ENCODE peak calls at places on chromosomes 3 and 15, in five cellular contexts. One of them, this sample, is unnamed.

GRCh38 chr15:26891448-26891881 is 24.6 kb downstream of the GABRA5 start:
- DNase-seq in omental fat pad: peak; percentile 31
- DNase-seq in AG09309: peak; percentile 13
- DNase-seq in tibial artery: no peak
- DNase-seq in progenitor cell of endocrine pancreas: peak; percentile 75
- DNase-seq in this sample: peak; percentile 89

GRCh38 chr3:126895178-126896066 is 87.5 kb upstream of the PLXNA1 start:
- DNase-seq in omental fat pad: no peak
- DNase-seq in AG09309: no peak
- DNase-seq in tibial artery: peak; percentile 45
- DNase-seq in progenitor cell of endocrine pancreas: no peak
- DNase-seq in this sample: no peak

GRCh38 chr3:8052599-8053185 is 448.9 kb upstream of the LMCD1 start:
- DNase-seq in omental fat pad: no peak
- DNase-seq in AG09309: no peak
- DNase-seq in tibial artery: no peak
- DNase-seq in progenitor cell of endocrine pancreas: no peak
- DNase-seq in this sample: no peak

GRCh38 chr3:64684715-64685261 is 3.0 kb downstream of the ADAMTS9 start:
- DNase-seq in omental fat pad: no peak
- DNase-seq in AG09309: no peak
- DNase-seq in tibial artery: peak; percentile 45
- DNase-seq in progenitor cell of endocrine pancreas: peak; percentile 12
- DNase-seq in this sample: peak; percentile 18

GRCh38 chr3:49180116-49180515 is 8.7 kb downstream of the KLHDC8B start:
- DNase-seq in omental fat pad: no peak
- DNase-seq in AG09309: no peak
- DNase-seq in tibial artery: no peak
- DNase-seq in progenitor cell of endocrine pancreas: no peak
- DNase-seq in this sample: no peak

GRCh38 chr15:38941399-38941953 is 376.9 kb upstream of the RASGRP1 start:
- DNase-seq in omental fat pad: no peak
- DNase-seq in AG09309: no peak
- DNase-seq in tibial artery: peak; percentile 25
- DNase-seq in progenitor cell of endocrine pancreas: no peak
- DNase-seq in this sample: no peak

GRCh38 chr15:70438776-70439175 is 324.6 kb downstream of the UACA start:
- DNase-seq in omental fat pad: no peak
- DNase-seq in AG09309: no peak
- DNase-seq in tibial artery: no peak
- DNase-seq in progenitor cell of endocrine pancreas: no peak
- DNase-seq in this sample: no peak

GRCh38 chr3:11853450-11853849 is 6.8 kb upstream of the TAMM41 start:
- DNase-seq in omental fat pad: no peak
- DNase-seq in AG09309: no peak
- DNase-seq in tibial artery: no peak
- DNase-seq in progenitor cell of endocrine pancreas: no peak
- DNase-seq in this sample: no peak

GRCh38 chr3:147529551-147529950 is 120.4 kb downstream of the ZIC1 start:
- DNase-seq in omental fat pad: no peak
- DNase-seq in AG09309: no peak
- DNase-seq in tibial artery: no peak
- DNase-seq in progenitor cell of endocrine pancreas: no peak
- DNase-seq in this sample: no peak

GRCh38 chr15:85532689-85533088 is 152.3 kb downstream of the AKAP13 start:
- DNase-seq in omental fat pad: no peak
- DNase-seq in AG09309: no peak
- DNase-seq in tibial artery: no peak
- DNase-seq in progenitor cell of endocrine pancreas: no peak
- DNase-seq in this sample: no peak

GRCh38 chr15:32952062-32952461 is 234.3 kb downstream of the GREM1 start:
- DNase-seq in omental fat pad: no peak
- DNase-seq in AG09309: no peak
- DNase-seq in tibial artery: no peak
- DNase-seq in progenitor cell of endocrine pancreas: no peak
- DNase-seq in this sample: no peak

GRCh38 chr15:49110158-49110944 is 45.0 kb downstream of the COPS2 start:
- DNase-seq in omental fat pad: no peak
- DNase-seq in AG09309: no peak
- DNase-seq in tibial artery: no peak
- DNase-seq in progenitor cell of endocrine pancreas: no peak
- DNase-seq in this sample: no peak

GRCh38 chr3:45055032-45055410 is 28.9 kb downstream of the CLEC3B start:
- DNase-seq in omental fat pad: no peak
- DNase-seq in AG09309: no peak
- DNase-seq in tibial artery: no peak
- DNase-seq in progenitor cell of endocrine pancreas: no peak
- DNase-seq in this sample: no peak

GRCh38 chr15:25437751-25438600 is 848 bp downstream of the UBE3A start:
- DNase-seq in omental fat pad: no peak
- DNase-seq in AG09309: no peak
- DNase-seq in tibial artery: peak; percentile 29
- DNase-seq in progenitor cell of endocrine pancreas: peak; percentile 70
- DNase-seq in this sample: peak; percentile 64

DNA sequence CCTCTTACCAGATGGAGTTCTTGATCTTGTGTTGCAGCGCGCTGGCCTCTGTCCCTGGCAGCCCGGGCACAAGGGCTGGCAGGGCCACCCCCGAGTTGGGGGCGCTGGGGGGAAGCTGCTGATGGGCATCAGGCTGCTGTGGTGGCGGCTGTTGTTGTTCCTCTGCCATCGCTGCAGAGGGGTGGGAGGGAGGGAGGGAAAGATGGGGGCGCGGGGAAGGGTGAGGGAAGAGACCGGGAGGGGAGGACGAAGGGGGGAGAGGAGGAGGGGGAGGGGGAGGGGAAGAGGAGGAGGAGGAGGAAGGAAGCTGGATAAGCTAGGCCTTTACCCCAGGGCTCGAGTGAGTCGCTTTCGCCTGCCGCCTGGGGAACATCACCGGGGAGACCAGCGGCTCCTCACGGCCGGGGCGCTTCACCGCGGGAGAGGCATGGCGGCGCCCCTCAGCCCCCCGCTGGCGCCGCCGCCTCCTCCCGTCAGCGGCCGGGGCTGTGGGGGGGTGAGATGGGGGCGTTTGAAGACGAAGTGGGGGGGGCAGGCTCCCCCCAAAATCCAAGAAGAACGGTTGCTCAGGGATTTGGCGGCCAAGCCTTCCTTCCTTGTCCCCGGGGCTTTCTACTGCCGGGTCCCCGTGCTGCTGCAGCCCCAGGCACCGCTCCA is 434 bp downstream of the RFX7 start:
- DNase-seq in omental fat pad: no peak
- DNase-seq in AG09309: no peak
- DNase-seq in tibial artery: peak; percentile 41
- DNase-seq in progenitor cell of endocrine pancreas: peak; percentile 39
- DNase-seq in this sample: peak; percentile 39
- TF ChIP-seq CTCF in omental fat pad: no peak
- TF ChIP-seq CTCF in AG09309: no peak
- TF ChIP-seq CTCF in tibial artery: no peak
- TF ChIP-seq CTCF in progenitor cell of endocrine pancreas: no peak
- TF ChIP-seq CTCF in this sample: no peak

GRCh38 chr3:123626881-123627280 is 42.0 kb upstream of the HACD2 start:
- DNase-seq in omental fat pad: no peak
- DNase-seq in AG09309: no peak
- DNase-seq in tibial artery: no peak
- DNase-seq in progenitor cell of endocrine pancreas: no peak
- DNase-seq in this sample: no peak

GRCh38 chr3:123627673-123628670 is 43.1 kb upstream of the HACD2 start:
- DNase-seq in omental fat pad: no peak
- DNase-seq in AG09309: no peak
- DNase-seq in tibial artery: peak; percentile 53
- DNase-seq in progenitor cell of endocrine pancreas: no peak
- DNase-seq in this sample: no peak

GRCh38 chr3:123628996-123629746 is 44.3 kb upstream of the HACD2 start:
- DNase-seq in omental fat pad: no peak
- DNase-seq in AG09309: no peak
- DNase-seq in tibial artery: no peak
- DNase-seq in progenitor cell of endocrine pancreas: no peak
- DNase-seq in this sample: no peak

GRCh38 chr3:123632161-123632655 is 47.4 kb upstream of the HACD2 start:
- DNase-seq in omental fat pad: no peak
- DNase-seq in AG09309: no peak
- DNase-seq in tibial artery: no peak
- DNase-seq in progenitor cell of endocrine pancreas: no peak
- DNase-seq in this sample: peak; percentile 30

DNA sequence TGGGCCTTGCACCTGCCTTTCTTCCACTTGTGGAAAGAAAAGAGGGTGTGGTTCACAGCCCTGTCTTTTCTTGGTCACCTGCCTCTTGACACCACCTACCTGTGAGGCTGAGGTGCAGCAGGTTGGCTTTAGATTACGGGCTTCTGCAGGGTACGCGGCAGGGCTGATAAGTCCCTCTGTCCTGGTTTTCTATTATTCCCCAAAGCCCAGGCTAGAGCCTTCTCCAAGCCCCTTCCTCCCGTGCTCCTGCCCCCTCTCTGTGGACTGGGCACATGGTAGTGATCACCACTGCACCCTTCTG is 44.8 kb upstream of the HACD2 start:
- DNase-seq in omental fat pad: no peak
- DNase-seq in AG09309: no peak
- DNase-seq in tibial artery: no peak
- DNase-seq in progenitor cell of endocrine pancreas: no peak
- DNase-seq in this sample: no peak
- TF ChIP-seq CTCF in omental fat pad: no peak
- TF ChIP-seq CTCF in AG09309: no peak
- TF ChIP-seq CTCF in tibial artery: no peak
- TF ChIP-seq CTCF in progenitor cell of endocrine pancreas: peak; percentile 18
- TF ChIP-seq CTCF in this sample: no peak

GRCh38 chr3:138688871-138689299 is 80.3 kb downstream of the FAIM start:
- DNase-seq in omental fat pad: no peak
- DNase-seq in AG09309: no peak
- DNase-seq in tibial artery: no peak
- DNase-seq in progenitor cell of endocrine pancreas: no peak
- DNase-seq in this sample: no peak
- TF ChIP-seq CTCF in omental fat pad: no peak
- TF ChIP-seq CTCF in AG09309: no peak
- TF ChIP-seq CTCF in tibial artery: no peak
- TF ChIP-seq CTCF in progenitor cell of endocrine pancreas: no peak
- TF ChIP-seq CTCF in this sample: no peak

GRCh38 chr3:89527736-89528335 is 420.4 kb downstream of the EPHA3 start:
- DNase-seq in omental fat pad: no peak
- DNase-seq in AG09309: no peak
- DNase-seq in tibial artery: no peak
- DNase-seq in progenitor cell of endocrine pancreas: no peak
- DNase-seq in this sample: no peak
- TF ChIP-seq CTCF in omental fat pad: no peak
- TF ChIP-seq CTCF in AG09309: no peak
- TF ChIP-seq CTCF in tibial artery: no peak
- TF ChIP-seq CTCF in progenitor cell of endocrine pancreas: no peak
- TF ChIP-seq CTCF in this sample: no peak

GRCh38 chr3:43497905-43498365 is 123.9 kb downstream of the ANO10 start:
- DNase-seq in omental fat pad: no peak
- DNase-seq in AG09309: peak; percentile 3
- DNase-seq in tibial artery: no peak
- DNase-seq in progenitor cell of endocrine pancreas: no peak
- DNase-seq in this sample: no peak

GRCh38 chr3:43499256-43499655 is 122.6 kb downstream of the ANO10 start:
- DNase-seq in omental fat pad: no peak
- DNase-seq in AG09309: no peak
- DNase-seq in tibial artery: no peak
- DNase-seq in progenitor cell of endocrine pancreas: no peak
- DNase-seq in this sample: no peak

GRCh38 chr3:43505351-43505750 is 116.5 kb downstream of the ANO10 start:
- DNase-seq in omental fat pad: no peak
- DNase-seq in AG09309: peak; percentile 37
- DNase-seq in tibial artery: no peak
- DNase-seq in progenitor cell of endocrine pancreas: no peak
- DNase-seq in this sample: no peak

GRCh38 chr3:43506644-43507043 is 115.2 kb downstream of the ANO10 start:
- DNase-seq in omental fat pad: no peak
- DNase-seq in AG09309: no peak
- DNase-seq in tibial artery: no peak
- DNase-seq in progenitor cell of endocrine pancreas: no peak
- DNase-seq in this sample: no peak

GRCh38 chr3:43503067-43503728 is 118.6 kb downstream of the ANO10 start:
- DNase-seq in omental fat pad: no peak
- DNase-seq in AG09309: peak; percentile 2
- DNase-seq in tibial artery: no peak
- DNase-seq in progenitor cell of endocrine pancreas: no peak
- DNase-seq in this sample: no peak
- TF ChIP-seq CTCF in omental fat pad: no peak
- TF ChIP-seq CTCF in AG09309: peak; percentile 36
- TF ChIP-seq CTCF in tibial artery: peak; percentile 54
- TF ChIP-seq CTCF in progenitor cell of endocrine pancreas: peak; percentile 72
- TF ChIP-seq CTCF in this sample: peak; percentile 42

GRCh38 chr15:95874625-95875024 is 455.9 kb upstream of the NR2F2 start:
- DNase-seq in omental fat pad: no peak
- DNase-seq in AG09309: no peak
- DNase-seq in tibial artery: no peak
- DNase-seq in progenitor cell of endocrine pancreas: no peak
- DNase-seq in this sample: no peak

GRCh38 chr15:95872366-95872771 is 458.1 kb upstream of the NR2F2 start:
- DNase-seq in omental fat pad: no peak
- DNase-seq in AG09309: no peak
- DNase-seq in tibial artery: no peak
- DNase-seq in progenitor cell of endocrine pancreas: no peak
- DNase-seq in this sample: no peak

GRCh38 chr15:95880630-95881029 is 449.9 kb upstream of the NR2F2 start:
- DNase-seq in omental fat pad: no peak
- DNase-seq in AG09309: no peak
- DNase-seq in tibial artery: no peak
- DNase-seq in progenitor cell of endocrine pancreas: no peak
- DNase-seq in this sample: no peak

GRCh38 chr15:95869920-95870319 is 460.6 kb upstream of the NR2F2 start:
- DNase-seq in omental fat pad: no peak
- DNase-seq in AG09309: no peak
- DNase-seq in tibial artery: no peak
- DNase-seq in progenitor cell of endocrine pancreas: no peak
- DNase-seq in this sample: no peak

DNA sequence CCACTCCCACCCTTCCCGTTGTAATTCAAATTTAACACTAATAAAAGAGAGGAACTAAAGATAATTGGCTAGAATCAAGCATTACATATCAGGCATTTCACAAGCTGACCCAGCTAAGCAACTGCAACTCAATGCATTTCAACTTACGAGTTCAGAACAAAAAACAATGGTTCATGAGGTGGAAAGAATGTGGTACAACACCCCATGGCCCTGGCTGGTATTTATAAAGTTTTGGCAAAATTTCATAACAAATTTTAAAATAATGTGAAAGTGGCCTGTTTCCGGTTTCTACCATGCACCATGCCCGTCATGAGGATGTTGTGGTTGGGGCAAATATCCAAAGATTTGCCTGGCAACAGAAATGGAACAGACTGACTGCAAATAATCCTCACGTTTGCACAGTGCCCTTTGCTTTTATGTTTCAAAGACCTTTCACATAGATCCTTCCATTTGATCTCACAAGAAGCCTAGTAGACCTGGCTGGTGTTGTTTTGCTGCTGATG is 455.3 kb upstream of the NR2F2 start:
- DNase-seq in omental fat pad: no peak
- DNase-seq in AG09309: peak; percentile 51
- DNase-seq in tibial artery: peak; percentile 56
- DNase-seq in progenitor cell of endocrine pancreas: no peak
- DNase-seq in this sample: no peak
- TF ChIP-seq CTCF in omental fat pad: no peak
- TF ChIP-seq CTCF in AG09309: no peak
- TF ChIP-seq CTCF in tibial artery: peak; percentile 16
- TF ChIP-seq CTCF in progenitor cell of endocrine pancreas: no peak
- TF ChIP-seq CTCF in this sample: no peak

This sample was measured in endothelial cell.